ENCODE peak calls at places on chromosomes 3 and 15, in nine cellular contexts. One of them, this sample, is unnamed.

GRCh38 chr15:90644526-90644925 is 72.6 kb upstream of the BLM start:
- DNase-seq in foreskin fibroblast: no peak
- DNase-seq in aorta: no peak
- DNase-seq in NCI-H82: no peak
- DNase-seq in IMR-90: no peak
- DNase-seq in fibroblast of pulmonary artery: no peak
- DNase-seq in activated T-helper 1 cell treated with anti-CD3 and anti-CD28 coated beads, Interleukin-12 subunit alpha, Interleukin-12 subunit beta, Interleukin-2, Interleukin-4 antibody, amounts not matched to agents 30 ng/mL and 10 ng/mL and 1 ng/mL, durations not matched to agents 14 hours and 24 hours and 36 hours: no peak
- DNase-seq in stimulated activated CD4-positive, alpha-beta T cell treated with anti-CD3 and anti-CD28 coated beads, Interleukin-15, amount 100 ng/mL, for 48 hours: no peak
- DNase-seq in AG20443: no peak
- DNase-seq in this sample: no peak

GRCh38 chr3:8937064-8938020 is 25.9 kb downstream of the RAD18 start:
- DNase-seq in foreskin fibroblast: peak; percentile 66
- DNase-seq in aorta: no peak
- DNase-seq in NCI-H82: no peak
- DNase-seq in IMR-90: peak; percentile 89
- DNase-seq in fibroblast of pulmonary artery: peak; percentile 89
- DNase-seq in activated T-helper 1 cell treated with anti-CD3 and anti-CD28 coated beads, Interleukin-12 subunit alpha, Interleukin-12 subunit beta, Interleukin-2, Interleukin-4 antibody, amounts not matched to agents 30 ng/mL and 10 ng/mL and 1 ng/mL, durations not matched to agents 14 hours and 24 hours and 36 hours: no peak
- DNase-seq in stimulated activated CD4-positive, alpha-beta T cell treated with anti-CD3 and anti-CD28 coated beads, Interleukin-15, amount 100 ng/mL, for 48 hours: no peak
- DNase-seq in AG20443: peak; percentile 70
- DNase-seq in this sample: no peak

GRCh38 chr15:82020588-82020987 is 25.2 kb downstream of the MEX3B start:
- DNase-seq in foreskin fibroblast: no peak
- DNase-seq in aorta: no peak
- DNase-seq in NCI-H82: no peak
- DNase-seq in IMR-90: no peak
- DNase-seq in fibroblast of pulmonary artery: no peak
- DNase-seq in activated T-helper 1 cell treated with anti-CD3 and anti-CD28 coated beads, Interleukin-12 subunit alpha, Interleukin-12 subunit beta, Interleukin-2, Interleukin-4 antibody, amounts not matched to agents 30 ng/mL and 10 ng/mL and 1 ng/mL, durations not matched to agents 14 hours and 24 hours and 36 hours: no peak
- DNase-seq in stimulated activated CD4-positive, alpha-beta T cell treated with anti-CD3 and anti-CD28 coated beads, Interleukin-15, amount 100 ng/mL, for 48 hours: no peak
- DNase-seq in AG20443: no peak
- DNase-seq in this sample: no peak

GRCh38 chr3:128343287-128344045 is 123.2 kb downstream of the DNAJB8 start:
- DNase-seq in foreskin fibroblast: peak; percentile 53
- DNase-seq in aorta: no peak
- DNase-seq in NCI-H82: peak; percentile 83
- DNase-seq in IMR-90: peak; percentile 66
- DNase-seq in fibroblast of pulmonary artery: peak; percentile 58
- DNase-seq in activated T-helper 1 cell treated with anti-CD3 and anti-CD28 coated beads, Interleukin-12 subunit alpha, Interleukin-12 subunit beta, Interleukin-2, Interleukin-4 antibody, amounts not matched to agents 30 ng/mL and 10 ng/mL and 1 ng/mL, durations not matched to agents 14 hours and 24 hours and 36 hours: no peak
- DNase-seq in stimulated activated CD4-positive, alpha-beta T cell treated with anti-CD3 and anti-CD28 coated beads, Interleukin-15, amount 100 ng/mL, for 48 hours: no peak
- DNase-seq in AG20443: peak; percentile 45
- DNase-seq in this sample: no peak

GRCh38 chr3:59424268-59425010 is 374.6 kb upstream of the CFAP20DC start:
- DNase-seq in foreskin fibroblast: peak; percentile 35
- DNase-seq in aorta: no peak
- DNase-seq in NCI-H82: no peak
- DNase-seq in IMR-90: peak; percentile 93
- DNase-seq in fibroblast of pulmonary artery: peak; percentile 55
- DNase-seq in activated T-helper 1 cell treated with anti-CD3 and anti-CD28 coated beads, Interleukin-12 subunit alpha, Interleukin-12 subunit beta, Interleukin-2, Interleukin-4 antibody, amounts not matched to agents 30 ng/mL and 10 ng/mL and 1 ng/mL, durations not matched to agents 14 hours and 24 hours and 36 hours: no peak
- DNase-seq in stimulated activated CD4-positive, alpha-beta T cell treated with anti-CD3 and anti-CD28 coated beads, Interleukin-15, amount 100 ng/mL, for 48 hours: no peak
- DNase-seq in AG20443: peak; percentile 83
- DNase-seq in this sample: no peak

GRCh38 chr3:89565098-89565497 is 457.7 kb downstream of the EPHA3 start:
- DNase-seq in foreskin fibroblast: peak; percentile 16
- DNase-seq in aorta: no peak
- DNase-seq in NCI-H82: no peak
- DNase-seq in IMR-90: peak; percentile 50
- DNase-seq in fibroblast of pulmonary artery: no peak
- DNase-seq in activated T-helper 1 cell treated with anti-CD3 and anti-CD28 coated beads, Interleukin-12 subunit alpha, Interleukin-12 subunit beta, Interleukin-2, Interleukin-4 antibody, amounts not matched to agents 30 ng/mL and 10 ng/mL and 1 ng/mL, durations not matched to agents 14 hours and 24 hours and 36 hours: no peak
- DNase-seq in stimulated activated CD4-positive, alpha-beta T cell treated with anti-CD3 and anti-CD28 coated beads, Interleukin-15, amount 100 ng/mL, for 48 hours: no peak
- DNase-seq in AG20443: no peak
- DNase-seq in this sample: no peak

GRCh38 chr15:51908312-51908711 is 63.3 kb downstream of the LEO1 start:
- DNase-seq in foreskin fibroblast: no peak
- DNase-seq in aorta: no peak
- DNase-seq in NCI-H82: no peak
- DNase-seq in IMR-90: peak; percentile 59
- DNase-seq in fibroblast of pulmonary artery: peak; percentile 23
- DNase-seq in activated T-helper 1 cell treated with anti-CD3 and anti-CD28 coated beads, Interleukin-12 subunit alpha, Interleukin-12 subunit beta, Interleukin-2, Interleukin-4 antibody, amounts not matched to agents 30 ng/mL and 10 ng/mL and 1 ng/mL, durations not matched to agents 14 hours and 24 hours and 36 hours: no peak
- DNase-seq in stimulated activated CD4-positive, alpha-beta T cell treated with anti-CD3 and anti-CD28 coated beads, Interleukin-15, amount 100 ng/mL, for 48 hours: no peak
- DNase-seq in AG20443: no peak
- DNase-seq in this sample: no peak

GRCh38 chr3:64957639-64958038 is 269.8 kb upstream of the ADAMTS9 start:
- DNase-seq in foreskin fibroblast: no peak
- DNase-seq in aorta: no peak
- DNase-seq in NCI-H82: no peak
- DNase-seq in IMR-90: no peak
- DNase-seq in fibroblast of pulmonary artery: peak; percentile 23
- DNase-seq in activated T-helper 1 cell treated with anti-CD3 and anti-CD28 coated beads, Interleukin-12 subunit alpha, Interleukin-12 subunit beta, Interleukin-2, Interleukin-4 antibody, amounts not matched to agents 30 ng/mL and 10 ng/mL and 1 ng/mL, durations not matched to agents 14 hours and 24 hours and 36 hours: no peak
- DNase-seq in stimulated activated CD4-positive, alpha-beta T cell treated with anti-CD3 and anti-CD28 coated beads, Interleukin-15, amount 100 ng/mL, for 48 hours: no peak
- DNase-seq in AG20443: no peak
- DNase-seq in this sample: no peak

GRCh38 chr3:56971261-56971660 is 89.2 kb upstream of the SPATA12 start:
- DNase-seq in foreskin fibroblast: no peak
- DNase-seq in aorta: no peak
- DNase-seq in NCI-H82: no peak
- DNase-seq in IMR-90: no peak
- DNase-seq in fibroblast of pulmonary artery: no peak
- DNase-seq in activated T-helper 1 cell treated with anti-CD3 and anti-CD28 coated beads, Interleukin-12 subunit alpha, Interleukin-12 subunit beta, Interleukin-2, Interleukin-4 antibody, amounts not matched to agents 30 ng/mL and 10 ng/mL and 1 ng/mL, durations not matched to agents 14 hours and 24 hours and 36 hours: no peak
- DNase-seq in stimulated activated CD4-positive, alpha-beta T cell treated with anti-CD3 and anti-CD28 coated beads, Interleukin-15, amount 100 ng/mL, for 48 hours: no peak
- DNase-seq in AG20443: no peak
- DNase-seq in this sample: no peak

GRCh38 chr3:182837855-182838454 is 44.7 kb downstream of the ATP11B start:
- DNase-seq in foreskin fibroblast: peak; percentile 12
- DNase-seq in aorta: no peak
- DNase-seq in NCI-H82: no peak
- DNase-seq in IMR-90: peak; percentile 48
- DNase-seq in fibroblast of pulmonary artery: peak; percentile 57
- DNase-seq in activated T-helper 1 cell treated with anti-CD3 and anti-CD28 coated beads, Interleukin-12 subunit alpha, Interleukin-12 subunit beta, Interleukin-2, Interleukin-4 antibody, amounts not matched to agents 30 ng/mL and 10 ng/mL and 1 ng/mL, durations not matched to agents 14 hours and 24 hours and 36 hours: no peak
- DNase-seq in stimulated activated CD4-positive, alpha-beta T cell treated with anti-CD3 and anti-CD28 coated beads, Interleukin-15, amount 100 ng/mL, for 48 hours: no peak
- DNase-seq in AG20443: peak; percentile 10
- DNase-seq in this sample: no peak

GRCh38 chr3:123123716-123124616 is 57.1 kb downstream of the PDIA5 start:
- DNase-seq in foreskin fibroblast: no peak
- DNase-seq in aorta: no peak
- DNase-seq in NCI-H82: peak; percentile 88
- DNase-seq in IMR-90: no peak
- DNase-seq in fibroblast of pulmonary artery: no peak
- DNase-seq in activated T-helper 1 cell treated with anti-CD3 and anti-CD28 coated beads, Interleukin-12 subunit alpha, Interleukin-12 subunit beta, Interleukin-2, Interleukin-4 antibody, amounts not matched to agents 30 ng/mL and 10 ng/mL and 1 ng/mL, durations not matched to agents 14 hours and 24 hours and 36 hours: no peak
- DNase-seq in stimulated activated CD4-positive, alpha-beta T cell treated with anti-CD3 and anti-CD28 coated beads, Interleukin-15, amount 100 ng/mL, for 48 hours: no peak
- DNase-seq in AG20443: no peak
- DNase-seq in this sample: no peak

GRCh38 chr3:55471522-55472280 is 15.4 kb downstream of the WNT5A start:
- DNase-seq in foreskin fibroblast: no peak
- DNase-seq in aorta: no peak
- DNase-seq in NCI-H82: no peak
- DNase-seq in IMR-90: no peak
- DNase-seq in fibroblast of pulmonary artery: no peak
- DNase-seq in activated T-helper 1 cell treated with anti-CD3 and anti-CD28 coated beads, Interleukin-12 subunit alpha, Interleukin-12 subunit beta, Interleukin-2, Interleukin-4 antibody, amounts not matched to agents 30 ng/mL and 10 ng/mL and 1 ng/mL, durations not matched to agents 14 hours and 24 hours and 36 hours: no peak
- DNase-seq in stimulated activated CD4-positive, alpha-beta T cell treated with anti-CD3 and anti-CD28 coated beads, Interleukin-15, amount 100 ng/mL, for 48 hours: no peak
- DNase-seq in AG20443: no peak
- DNase-seq in this sample: no peak

GRCh38 chr3:184317201-184317600 is 2.8 kb downstream of the EIF4G1 start:
- DNase-seq in foreskin fibroblast: no peak
- DNase-seq in aorta: peak; percentile 38
- DNase-seq in NCI-H82: no peak
- DNase-seq in IMR-90: no peak
- DNase-seq in fibroblast of pulmonary artery: no peak
- DNase-seq in activated T-helper 1 cell treated with anti-CD3 and anti-CD28 coated beads, Interleukin-12 subunit alpha, Interleukin-12 subunit beta, Interleukin-2, Interleukin-4 antibody, amounts not matched to agents 30 ng/mL and 10 ng/mL and 1 ng/mL, durations not matched to agents 14 hours and 24 hours and 36 hours: no peak
- DNase-seq in stimulated activated CD4-positive, alpha-beta T cell treated with anti-CD3 and anti-CD28 coated beads, Interleukin-15, amount 100 ng/mL, for 48 hours: no peak
- DNase-seq in AG20443: no peak
- DNase-seq in this sample: no peak

GRCh38 chr15:26132786-26133185 is 269.7 kb upstream of the ATP10A start:
- DNase-seq in foreskin fibroblast: no peak
- DNase-seq in aorta: no peak
- DNase-seq in NCI-H82: peak; percentile 23
- DNase-seq in IMR-90: no peak
- DNase-seq in fibroblast of pulmonary artery: no peak
- DNase-seq in activated T-helper 1 cell treated with anti-CD3 and anti-CD28 coated beads, Interleukin-12 subunit alpha, Interleukin-12 subunit beta, Interleukin-2, Interleukin-4 antibody, amounts not matched to agents 30 ng/mL and 10 ng/mL and 1 ng/mL, durations not matched to agents 14 hours and 24 hours and 36 hours: no peak
- DNase-seq in stimulated activated CD4-positive, alpha-beta T cell treated with anti-CD3 and anti-CD28 coated beads, Interleukin-15, amount 100 ng/mL, for 48 hours: no peak
- DNase-seq in AG20443: no peak
- DNase-seq in this sample: no peak

GRCh38 chr3:53346514-53346913 is 829 bp downstream of the DCP1A start:
- DNase-seq in foreskin fibroblast: no peak
- DNase-seq in aorta: no peak
- DNase-seq in NCI-H82: peak; percentile 67
- DNase-seq in IMR-90: no peak
- DNase-seq in fibroblast of pulmonary artery: no peak
- DNase-seq in activated T-helper 1 cell treated with anti-CD3 and anti-CD28 coated beads, Interleukin-12 subunit alpha, Interleukin-12 subunit beta, Interleukin-2, Interleukin-4 antibody, amounts not matched to agents 30 ng/mL and 10 ng/mL and 1 ng/mL, durations not matched to agents 14 hours and 24 hours and 36 hours: no peak
- DNase-seq in stimulated activated CD4-positive, alpha-beta T cell treated with anti-CD3 and anti-CD28 coated beads, Interleukin-15, amount 100 ng/mL, for 48 hours: no peak
- DNase-seq in AG20443: peak; percentile 19
- DNase-seq in this sample: no peak

GRCh38 chr15:80036067-80036466 is 23.4 kb upstream of the ZFAND6 start:
- DNase-seq in foreskin fibroblast: no peak
- DNase-seq in aorta: no peak
- DNase-seq in NCI-H82: no peak
- DNase-seq in IMR-90: no peak
- DNase-seq in fibroblast of pulmonary artery: no peak
- DNase-seq in activated T-helper 1 cell treated with anti-CD3 and anti-CD28 coated beads, Interleukin-12 subunit alpha, Interleukin-12 subunit beta, Interleukin-2, Interleukin-4 antibody, amounts not matched to agents 30 ng/mL and 10 ng/mL and 1 ng/mL, durations not matched to agents 14 hours and 24 hours and 36 hours: no peak
- DNase-seq in stimulated activated CD4-positive, alpha-beta T cell treated with anti-CD3 and anti-CD28 coated beads, Interleukin-15, amount 100 ng/mL, for 48 hours: no peak
- DNase-seq in AG20443: no peak
- DNase-seq in this sample: no peak

GRCh38 chr15:85993116-85993515 is 86.6 kb upstream of the AGBL1 start:
- DNase-seq in foreskin fibroblast: no peak
- DNase-seq in aorta: no peak
- DNase-seq in NCI-H82: no peak
- DNase-seq in IMR-90: no peak
- DNase-seq in fibroblast of pulmonary artery: no peak
- DNase-seq in activated T-helper 1 cell treated with anti-CD3 and anti-CD28 coated beads, Interleukin-12 subunit alpha, Interleukin-12 subunit beta, Interleukin-2, Interleukin-4 antibody, amounts not matched to agents 30 ng/mL and 10 ng/mL and 1 ng/mL, durations not matched to agents 14 hours and 24 hours and 36 hours: no peak
- DNase-seq in stimulated activated CD4-positive, alpha-beta T cell treated with anti-CD3 and anti-CD28 coated beads, Interleukin-15, amount 100 ng/mL, for 48 hours: no peak
- DNase-seq in AG20443: no peak
- DNase-seq in this sample: no peak

GRCh38 chr3:133828576-133829309 is 23.1 kb downstream of the SRPRB start:
- DNase-seq in foreskin fibroblast: no peak
- DNase-seq in aorta: no peak
- DNase-seq in NCI-H82: peak; percentile 74
- DNase-seq in IMR-90: no peak
- DNase-seq in fibroblast of pulmonary artery: no peak
- DNase-seq in activated T-helper 1 cell treated with anti-CD3 and anti-CD28 coated beads, Interleukin-12 subunit alpha, Interleukin-12 subunit beta, Interleukin-2, Interleukin-4 antibody, amounts not matched to agents 30 ng/mL and 10 ng/mL and 1 ng/mL, durations not matched to agents 14 hours and 24 hours and 36 hours: no peak
- DNase-seq in stimulated activated CD4-positive, alpha-beta T cell treated with anti-CD3 and anti-CD28 coated beads, Interleukin-15, amount 100 ng/mL, for 48 hours: no peak
- DNase-seq in AG20443: no peak
- DNase-seq in this sample: peak; percentile 28

GRCh38 chr3:15453501-15453900 is 26.1 kb downstream of the EAF1 start:
- DNase-seq in foreskin fibroblast: no peak
- DNase-seq in aorta: no peak
- DNase-seq in NCI-H82: no peak
- DNase-seq in IMR-90: no peak
- DNase-seq in fibroblast of pulmonary artery: no peak
- DNase-seq in activated T-helper 1 cell treated with anti-CD3 and anti-CD28 coated beads, Interleukin-12 subunit alpha, Interleukin-12 subunit beta, Interleukin-2, Interleukin-4 antibody, amounts not matched to agents 30 ng/mL and 10 ng/mL and 1 ng/mL, durations not matched to agents 14 hours and 24 hours and 36 hours: no peak
- DNase-seq in stimulated activated CD4-positive, alpha-beta T cell treated with anti-CD3 and anti-CD28 coated beads, Interleukin-15, amount 100 ng/mL, for 48 hours: no peak
- DNase-seq in AG20443: no peak
- DNase-seq in this sample: no peak

GRCh38 chr3:51099794-51100542 is 285.1 kb upstream of the MANF start:
- DNase-seq in foreskin fibroblast: peak; percentile 20
- DNase-seq in aorta: peak; percentile 52
- DNase-seq in NCI-H82: peak; percentile 82
- DNase-seq in IMR-90: peak; percentile 47
- DNase-seq in fibroblast of pulmonary artery: peak; percentile 66
- DNase-seq in activated T-helper 1 cell treated with anti-CD3 and anti-CD28 coated beads, Interleukin-12 subunit alpha, Interleukin-12 subunit beta, Interleukin-2, Interleukin-4 antibody, amounts not matched to agents 30 ng/mL and 10 ng/mL and 1 ng/mL, durations not matched to agents 14 hours and 24 hours and 36 hours: no peak
- DNase-seq in stimulated activated CD4-positive, alpha-beta T cell treated with anti-CD3 and anti-CD28 coated beads, Interleukin-15, amount 100 ng/mL, for 48 hours: no peak
- DNase-seq in AG20443: peak; percentile 77
- DNase-seq in this sample: peak; percentile 15

GRCh38 chr3:106827515-106828213 is 549.6 kb upstream of the CCDC54 start:
- DNase-seq in foreskin fibroblast: peak; percentile 20
- DNase-seq in aorta: no peak
- DNase-seq in NCI-H82: no peak
- DNase-seq in IMR-90: peak; percentile 25
- DNase-seq in fibroblast of pulmonary artery: peak; percentile 56
- DNase-seq in activated T-helper 1 cell treated with anti-CD3 and anti-CD28 coated beads, Interleukin-12 subunit alpha, Interleukin-12 subunit beta, Interleukin-2, Interleukin-4 antibody, amounts not matched to agents 30 ng/mL and 10 ng/mL and 1 ng/mL, durations not matched to agents 14 hours and 24 hours and 36 hours: no peak
- DNase-seq in stimulated activated CD4-positive, alpha-beta T cell treated with anti-CD3 and anti-CD28 coated beads, Interleukin-15, amount 100 ng/mL, for 48 hours: no peak
- DNase-seq in AG20443: no peak
- DNase-seq in this sample: no peak

GRCh38 chr3:190424108-190424477 is 25.6 kb downstream of the TMEM207 start:
- DNase-seq in foreskin fibroblast: no peak
- DNase-seq in aorta: no peak
- DNase-seq in NCI-H82: no peak
- DNase-seq in IMR-90: no peak
- DNase-seq in fibroblast of pulmonary artery: no peak
- DNase-seq in activated T-helper 1 cell treated with anti-CD3 and anti-CD28 coated beads, Interleukin-12 subunit alpha, Interleukin-12 subunit beta, Interleukin-2, Interleukin-4 antibody, amounts not matched to agents 30 ng/mL and 10 ng/mL and 1 ng/mL, durations not matched to agents 14 hours and 24 hours and 36 hours: no peak
- DNase-seq in stimulated activated CD4-positive, alpha-beta T cell treated with anti-CD3 and anti-CD28 coated beads, Interleukin-15, amount 100 ng/mL, for 48 hours: no peak
- DNase-seq in AG20443: no peak
- DNase-seq in this sample: no peak

GRCh38 chr15:67198157-67198754 is 56.2 kb downstream of the AAGAB start:
- DNase-seq in foreskin fibroblast: no peak
- DNase-seq in aorta: no peak
- DNase-seq in NCI-H82: no peak
- DNase-seq in IMR-90: no peak
- DNase-seq in fibroblast of pulmonary artery: no peak
- DNase-seq in activated T-helper 1 cell treated with anti-CD3 and anti-CD28 coated beads, Interleukin-12 subunit alpha, Interleukin-12 subunit beta, Interleukin-2, Interleukin-4 antibody, amounts not matched to agents 30 ng/mL and 10 ng/mL and 1 ng/mL, durations not matched to agents 14 hours and 24 hours and 36 hours: no peak
- DNase-seq in stimulated activated CD4-positive, alpha-beta T cell treated with anti-CD3 and anti-CD28 coated beads, Interleukin-15, amount 100 ng/mL, for 48 hours: no peak
- DNase-seq in AG20443: no peak
- DNase-seq in this sample: no peak

GRCh38 chr3:101571028-101571895 is 2.7 kb upstream of the PCNP start:
- DNase-seq in foreskin fibroblast: no peak
- DNase-seq in aorta: no peak
- DNase-seq in NCI-H82: no peak
- DNase-seq in IMR-90: no peak
- DNase-seq in fibroblast of pulmonary artery: no peak
- DNase-seq in activated T-helper 1 cell treated with anti-CD3 and anti-CD28 coated beads, Interleukin-12 subunit alpha, Interleukin-12 subunit beta, Interleukin-2, Interleukin-4 antibody, amounts not matched to agents 30 ng/mL and 10 ng/mL and 1 ng/mL, durations not matched to agents 14 hours and 24 hours and 36 hours: no peak
- DNase-seq in stimulated activated CD4-positive, alpha-beta T cell treated with anti-CD3 and anti-CD28 coated beads, Interleukin-15, amount 100 ng/mL, for 48 hours: no peak
- DNase-seq in AG20443: no peak
- DNase-seq in this sample: no peak